ENCODE peak calls at places on chromosomes 3 and 15, in four cellular contexts. Z is progenitor cell of endocrine pancreas, H is GM06990, F is cardiac fibroblast. G is an unnamed sample.
A peak's percentile ranks its signal among the peaks of the same experiment; 100 is the strongest.

GRCh38 chr3:111617912-111618601 is 22.9 kb upstream of the ZBED2 start:
- DNase-seq in H (no peak), F (no peak), Z (no peak), G (no peak)

GRCh38 chr3:167302710-167303109 is 77.4 kb downstream of the ZBBX start:
- DNase-seq in F (no peak), H (no peak), Z (no peak), G (no peak)

GRCh38 chr15:82159922-82160321 is 102.6 kb downstream of the EFL1 start:
- DNase-seq in Z (no peak), F (peak; percentile 100), H (no peak), G (no peak)

GRCh38 chr3:184576457-184577240 is 15.1 kb downstream of the EPHB3 start:
- DNase-seq in F (no peak), H (no peak), Z (no peak), G (no peak)

GRCh38 chr3:158244274-158244673 is 134.4 kb downstream of the RSRC1 start:
- DNase-seq in Z (no peak), F (no peak), H (no peak), G (no peak)

GRCh38 chr15:38886315-38887163 is 321.9 kb upstream of the RASGRP1 start:
- DNase-seq in Z (no peak), H (no peak), F (peak; percentile 93), G (no peak)

GRCh38 chr3:15360786-15361493 is 28.6 kb upstream of the SH3BP5 start:
- DNase-seq in F (peak; percentile 71), H (peak; percentile 51), Z (no peak), G (no peak)

GRCh38 chr3:89262561-89262960 is 155.1 kb downstream of the EPHA3 start:
- DNase-seq in F (no peak), H (no peak), Z (no peak), G (no peak)

GRCh38 chr3:132596816-132597433 is at the start of gene ACKR4:
- DNase-seq in F (no peak), H (no peak), Z (no peak), G (peak; percentile 3)

GRCh38 chr3:194091141-194091540 is 44.8 kb upstream of the HES1 start:
- DNase-seq in F (peak; percentile 58), H (no peak), Z (no peak), G (no peak)

GRCh38 chr3:61602466-61602865 is 41.1 kb downstream of the PTPRG start:
- DNase-seq in H (no peak), F (no peak), Z (no peak), G (no peak)

GRCh38 chr3:11507719-11508118 is 136.0 kb downstream of the VGLL4 start:
- DNase-seq in F (peak; percentile 44), Z (no peak), H (no peak), G (no peak)

GRCh38 chr15:69340243-69340991 is 41.7 kb downstream of the PAQR5 start:
- DNase-seq in Z (no peak), H (no peak), F (no peak), G (no peak)

GRCh38 chr3:24379936-24380335 is 114.7 kb downstream of the THRB start:
- DNase-seq in H (no peak), F (no peak), Z (no peak), G (no peak)

GRCh38 chr15:19899021-19899824 is 642.4 kb downstream of the GOLGA6L6 start:
- DNase-seq in F (no peak), H (no peak), Z (no peak), G (no peak)

GRCh38 chr3:153052096-153052460 is 109.9 kb upstream of the RAP2B start:
- DNase-seq in Z (no peak), H (no peak), F (peak; percentile 94), G (no peak)

GRCh38 chr15:73127302-73127936 is 75.2 kb downstream of the NEO1 start:
- DNase-seq in F (peak; percentile 44), H (peak; percentile 3), Z (no peak), G (peak; percentile 34)

GRCh38 chr3:195131149-195131548 is 139.8 kb downstream of the XXYLT1 start:
- DNase-seq in F (no peak), H (no peak), Z (no peak), G (no peak)

GRCh38 chr3:156448300-156448699 is 106.6 kb downstream of the SSR3 start:
- DNase-seq in F (peak; percentile 61), Z (no peak), H (no peak), G (peak; percentile 39)

GRCh38 chr3:129793947-129794318 is 99.6 kb downstream of the TMCC1 start:
- DNase-seq in H (no peak), F (no peak), Z (no peak), G (peak; percentile 3)

GRCh38 chr3:161913786-161914389 is 417.3 kb downstream of the OTOL1 start:
- DNase-seq in Z (no peak), F (peak; percentile 79), H (no peak), G (no peak)

GRCh38 chr3:155664922-155665695 is 79.8 kb downstream of the PLCH1 start:
- DNase-seq in F (peak; percentile 87), Z (no peak), H (no peak), G (no peak)

GRCh38 chr3:111534701-111535100 is 7.3 kb upstream of the CD96 start:
- DNase-seq in H (no peak), F (peak; percentile 67), Z (no peak), G (no peak)

GRCh38 chr3:177211503-177212277 is 14.4 kb upstream of the TBL1XR1 start:
- DNase-seq in Z (no peak), F (no peak), H (no peak), G (no peak)

GRCh38 chr15:91553455-91553854 is 300.1 kb upstream of the SLCO3A1 start:
- DNase-seq in F (no peak), Z (no peak), H (no peak), G (no peak)

GRCh38 chr15:89163271-89164055 is 57.9 kb downstream of the RLBP1 start:
- DNase-seq in Z (no peak), H (no peak), F (no peak), G (no peak)

GRCh38 chr3:152941825-152942224 is 106.9 kb downstream of the P2RY1 start:
- DNase-seq in H (no peak), Z (no peak), F (no peak), G (no peak)

GRCh38 chr3:72162649-72163184 is 377.8 kb upstream of the PROK2 start:
- DNase-seq in Z (no peak), H (peak; percentile 45), F (no peak), G (no peak)

GRCh38 chr3:95442766-95443165 is 1371.6 kb upstream of the EPHA6 start:
- DNase-seq in Z (no peak), F (no peak), H (no peak), G (no peak)

GRCh38 chr3:174581551-174581950 is 277.6 kb upstream of the NAALADL2 start:
- DNase-seq in F (peak; percentile 14), Z (no peak), H (no peak), G (no peak)

DNA sequence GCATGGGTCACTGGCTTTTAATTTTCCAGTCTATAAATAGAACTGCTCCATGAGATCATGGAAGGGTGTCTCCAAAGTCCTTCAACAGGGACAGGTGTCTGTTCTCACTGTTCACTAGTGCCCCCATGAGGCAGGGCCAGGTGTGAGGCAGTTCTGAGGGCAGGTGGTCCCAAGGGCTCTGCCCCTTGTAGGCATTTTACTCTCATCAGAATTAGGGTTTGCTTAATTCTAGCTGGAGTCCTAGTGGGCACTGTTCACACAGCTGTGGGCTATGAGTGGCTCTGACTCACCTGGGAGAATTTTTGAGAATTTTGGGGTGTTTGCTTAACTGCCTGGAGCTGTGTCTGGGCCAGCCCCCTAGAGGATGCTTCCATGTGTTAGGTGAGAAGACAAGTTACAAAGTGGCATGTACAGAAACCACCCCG is 248.0 kb upstream of the LYSMD4 start:
- DNase-seq in Z (no peak), F (no peak), H (no peak), G (no peak)
- TF ChIP-seq CTCF in Z (peak; percentile 15), F (no peak), H (peak; percentile 13), G (no peak)

GRCh38 chr3:39205919-39206516 is 13.6 kb upstream of the XIRP1 start:
- DNase-seq in H (no peak), F (no peak), Z (no peak), G (no peak)

GRCh38 chr3:39210078-39210477 is 17.7 kb upstream of the XIRP1 start:
- DNase-seq in Z (no peak), H (no peak), F (no peak), G (no peak)

GRCh38 chr3:39209329-39209970 is 17.1 kb upstream of the XIRP1 start:
- DNase-seq in F (no peak), Z (no peak), H (no peak), G (no peak)

GRCh38 chr3:39207361-39208192 is 15.2 kb upstream of the XIRP1 start:
- DNase-seq in Z (no peak), F (no peak), H (no peak), G (no peak)

GRCh38 chr3:39208463-39209055 is 16.2 kb upstream of the XIRP1 start:
- DNase-seq in Z (no peak), F (peak; percentile 67), H (no peak), G (peak; percentile 53)
- TF ChIP-seq CTCF in Z (peak; percentile 50), F (peak; percentile 76), H (peak; percentile 71), G (peak; percentile 53)

GRCh38 chr15:23572844-23573243 is 7.4 kb downstream of the MKRN3 start:
- DNase-seq in H (no peak), Z (no peak), F (no peak), G (no peak)

GRCh38 chr15:23574742-23575141 is 9.3 kb downstream of the MKRN3 start:
- DNase-seq in Z (no peak), F (no peak), H (no peak), G (no peak)

GRCh38 chr15:23576034-23576433 is 10.6 kb downstream of the MKRN3 start:
- DNase-seq in Z (no peak), F (no peak), H (no peak), G (no peak)

GRCh38 chr15:23578521-23579150 is 13.2 kb downstream of the MKRN3 start:
- DNase-seq in H (no peak), F (no peak), Z (no peak), G (no peak)
- TF ChIP-seq CTCF in H (no peak), F (no peak), Z (no peak), G (no peak)

DNA sequence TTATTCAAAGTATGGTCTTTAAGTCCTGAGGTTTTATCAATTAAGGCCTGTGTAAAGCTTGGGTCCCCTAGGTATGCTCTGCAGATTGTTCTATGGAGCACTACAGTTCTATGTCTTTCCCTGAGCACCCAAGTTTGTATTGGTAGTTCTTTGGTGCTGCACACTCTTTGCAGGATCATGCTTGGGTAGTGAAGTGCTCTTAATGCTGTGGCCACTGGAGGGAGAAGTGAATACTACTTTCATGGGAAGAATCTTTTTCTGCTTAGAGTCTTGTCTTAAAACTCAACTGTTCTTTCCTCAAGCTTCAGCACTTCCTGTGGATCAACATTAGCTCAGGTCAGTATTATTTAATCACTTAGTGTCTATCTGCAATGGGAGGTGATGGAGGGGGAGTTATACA is 93.6 kb upstream of the CFAP20DC start:
- DNase-seq in F (no peak), Z (no peak), H (no peak), G (no peak)
- TF ChIP-seq CTCF in F (no peak), Z (no peak), H (peak; percentile 19), G (no peak)

GRCh38 chr15:78633348-78633747 is 7.7 kb downstream of the CHRNB4 start:
- DNase-seq in F (no peak), H (no peak), Z (no peak), G (no peak)
- TF ChIP-seq CTCF in F (no peak), H (no peak), Z (no peak), G (no peak)

GRCh38 chr3:102536479-102536878 is 101.7 kb downstream of the ZPLD1 start:
- DNase-seq in Z (no peak), H (peak; percentile 1), F (peak; percentile 59), G (peak; percentile 29)
- TF ChIP-seq CTCF in Z (peak; percentile 49), H (peak; percentile 45), F (peak; percentile 30), G (no peak)

GRCh38 chr15:84570164-84570692 is 30.6 kb upstream of the ZSCAN2 start:
- DNase-seq in H (peak; percentile 43), Z (peak; percentile 44), F (peak; percentile 45), G (peak; percentile 58)

GRCh38 chr15:84572231-84572630 is 28.6 kb upstream of the ZSCAN2 start:
- DNase-seq in Z (no peak), H (no peak), F (no peak), G (no peak)

GRCh38 chr15:84575493-84575892 is 25.3 kb upstream of the ZSCAN2 start:
- DNase-seq in Z (no peak), F (no peak), H (no peak), G (no peak)
- TF ChIP-seq CTCF in Z (no peak), F (no peak), H (no peak), G (no peak)

G was measured in GM20000.